ENCODE peak calls at places on chromosomes 11 and 22, in seven cellular contexts. G is endothelial cell of umbilical vein; W is CD8-positive, alpha-beta T cell; J is adrenal gland; P is Caco-2; Y is body of pancreas; R is fibroblast of lung. U is an unnamed sample. For H3K4me1, the result is how much of the 10 kb centered on the place peaks cover.

GRCh38 chr11:96215094-96215782 is 127.8 kb downstream of the MAML2 start:
- DNase-seq in P (no peak), W (peak), G (peak), R (peak), J (no peak), Y (no peak), U (no peak)

GRCh38 chr11:117979481-117980211 is 6.5 kb upstream of the IL10RA start:
- DNase-seq in W (no peak), P (peak), G (no peak), R (no peak), J (no peak), Y (no peak), U (no peak)

GRCh38 chr11:104134760-104135159 is 29.2 kb downstream of the PDGFD start:
- DNase-seq in Y (no peak), P (peak), W (no peak), G (peak), R (peak), J (no peak), U (no peak)

GRCh38 chr11:119488256-119488995 is 65.5 kb upstream of the THY1 start:
- DNase-seq in J (peak), W (no peak), R (no peak), P (peak), Y (no peak), G (no peak), U (peak)

GRCh38 chr11:78161937-78162336 is 22.5 kb upstream of the ALG8 start:
- DNase-seq in G (peak), W (no peak), R (peak), J (no peak), Y (no peak), P (no peak), U (no peak)

GRCh38 chr11:115759622-115760527 is 255.7 kb upstream of the CADM1 start:
- DNase-seq in Y (peak), P (no peak), J (peak), W (no peak), R (peak), G (no peak), U (no peak)

GRCh38 chr22:50641696-50642607 is 14.0 kb upstream of the ARSA start:
- DNase-seq in Y (no peak), W (no peak), R (peak), J (no peak), P (no peak), G (peak), U (no peak)

GRCh38 chr11:121671276-121672168 is 218.8 kb upstream of the SORL1-AS1 start:
- DNase-seq in J (no peak), R (peak), P (no peak), G (no peak), W (no peak), Y (no peak), U (no peak)

GRCh38 chr11:1304376-1304775 is 5.1 kb downstream of the TOLLIP start:
- DNase-seq in J (no peak), R (peak), Y (peak), P (no peak), G (peak), W (peak), U (no peak)

GRCh38 chr11:73230276-73230875 is 12.3 kb downstream of the P2RY2 start:
- DNase-seq in W (no peak), Y (no peak), G (no peak), R (no peak), P (no peak), J (no peak), U (peak)

GRCh38 chr11:92854952-92855351 is 114.5 kb upstream of the MTNR1B start:
- DNase-seq in J (no peak), W (no peak), Y (no peak), P (no peak), G (no peak), R (peak), U (no peak)

GRCh38 chr11:789951-790350 is at the start of gene CEND1:
- DNase-seq in W (no peak), P (no peak), R (peak), Y (no peak), G (no peak), J (no peak), U (no peak)

GRCh38 chr11:124861670-124862069 is 3.6 kb upstream of the ROBO3 start:
- DNase-seq in R (no peak), W (peak), G (no peak), J (no peak), Y (no peak), P (peak), U (no peak)

GRCh38 chr11:111573821-111574249 is 28.4 kb upstream of the SIK2 start:
- DNase-seq in W (no peak), P (no peak), G (no peak), R (no peak), J (no peak), Y (no peak), U (no peak)

GRCh38 chr11:10752061-10752460 is 1.0 kb downstream of the CTR9 start:
- DNase-seq in P (no peak), G (no peak), Y (no peak), W (no peak), R (no peak), J (no peak), U (no peak)

GRCh38 chr11:70270877-70271634 is 566 bp downstream of the PPFIA1 start:
- DNase-seq in G (peak), W (no peak), P (peak), Y (peak), R (peak), J (peak), U (no peak)

GRCh38 chr11:29159552-29160465 is 857.0 kb downstream of the KCNA4 start:
- DNase-seq in W (no peak), R (peak), G (peak), Y (peak), J (peak), P (peak), U (peak)

GRCh38 chr11:67270256-67271211 is 4.3 kb downstream of the GRK2 start:
- DNase-seq in J (peak), Y (peak), W (no peak), P (no peak), G (peak), R (no peak), U (peak)

GRCh38 chr11:11856638-11857037 is 14.9 kb downstream of the USP47 start:
- DNase-seq in P (no peak), J (no peak), R (peak), W (no peak), G (no peak), Y (no peak), U (no peak)

GRCh38 chr11:24348908-24349307 is 147.9 kb upstream of the LUZP2 start:
- DNase-seq in G (no peak), J (no peak), R (no peak), W (no peak), P (no peak), Y (no peak), U (no peak)

GRCh38 chr11:74966651-74967050 is 17.6 kb downstream of the SPCS2 start:
- DNase-seq in R (peak), Y (no peak), P (no peak), G (no peak), J (no peak), W (no peak), U (no peak)

GRCh38 chr11:80826808-80827207 is 1386.0 kb upstream of the TENM4 start:
- DNase-seq in Y (no peak), P (no peak), G (no peak), R (no peak), J (no peak), W (no peak), U (no peak)

GRCh38 chr22:40452730-40453487 is 82.5 kb downstream of the SGSM3 start:
- DNase-seq in G (no peak), J (no peak), W (no peak), R (peak), P (no peak), Y (no peak), U (no peak)
- H3K4me1 ChIP-seq in G (under half), J (under half), W (half or more), R (under half), P (under half), Y (under half), U (under half)

GRCh38 chr11:19829109-19829790 is 116.6 kb downstream of the NAV2 start:
- DNase-seq in Y (no peak), W (no peak), R (no peak), G (peak), P (no peak), J (no peak), U (no peak)
- H3K4me1 ChIP-seq in Y (under half), W (under half), R (under half), G (under half), P (under half), J (under half), U (under half)

GRCh38 chr11:7585816-7586215 is 72.0 kb downstream of the PPFIBP2 start:
- DNase-seq in Y (no peak), R (no peak), W (no peak), G (no peak), P (no peak), J (no peak), U (no peak)
- H3K4me1 ChIP-seq in Y (under half), R (under half), W (under half), G (under half), P (under half), J (under half), U (under half)

GRCh38 chr22:29308791-29309262 is 2.4 kb downstream of the GAS2L1 start:
- DNase-seq in P (peak), Y (no peak), G (peak), J (no peak), W (peak), R (peak), U (peak)

GRCh38 chr22:29306175-29306829 is at the start of gene GAS2L1:
- DNase-seq in G (peak), W (no peak), P (peak), J (peak), R (peak), Y (peak), U (no peak)

GRCh38 chr22:29306830-29307657 is 594 bp downstream of the GAS2L1 start:
- DNase-seq in P (peak), G (peak), J (peak), Y (peak), W (no peak), R (peak), U (no peak)

GRCh38 chr22:29308148-29308790 is 1.8 kb downstream of the GAS2L1 start:
- DNase-seq in W (no peak), Y (no peak), G (no peak), J (peak), R (no peak), P (no peak), U (peak)

DNA sequence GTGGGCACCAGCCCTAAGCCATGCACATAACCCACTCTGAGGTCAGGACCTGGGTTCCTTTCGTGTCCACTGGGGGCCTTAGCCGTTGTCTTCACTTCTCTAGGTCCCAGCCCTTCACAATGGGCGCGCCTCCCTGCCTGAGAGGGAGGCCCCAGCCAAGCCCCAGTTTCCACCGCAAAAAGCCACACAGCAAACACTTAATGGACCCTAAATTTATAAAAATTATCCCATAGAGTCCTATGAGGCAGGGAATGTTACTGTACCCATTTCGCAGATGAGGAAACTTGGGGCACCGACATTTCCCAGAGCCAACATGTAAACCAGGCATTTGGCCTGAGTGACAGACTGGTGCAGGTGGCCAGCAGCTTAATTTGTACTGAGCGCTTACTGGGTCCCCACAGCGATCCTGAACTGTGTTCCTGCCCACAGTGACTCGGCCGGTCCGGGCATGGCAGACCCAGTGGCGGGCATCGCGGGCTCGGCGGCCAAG is 1.3 kb downstream of the GAS2L1 start:
- DNase-seq in J (no peak), W (no peak), R (peak), P (peak), Y (no peak), G (no peak), U (no peak)
- H3K4me1 ChIP-seq in J (under half), W (under half), R (under half), P (under half), Y (half or more), G (under half), U (under half)

DNA sequence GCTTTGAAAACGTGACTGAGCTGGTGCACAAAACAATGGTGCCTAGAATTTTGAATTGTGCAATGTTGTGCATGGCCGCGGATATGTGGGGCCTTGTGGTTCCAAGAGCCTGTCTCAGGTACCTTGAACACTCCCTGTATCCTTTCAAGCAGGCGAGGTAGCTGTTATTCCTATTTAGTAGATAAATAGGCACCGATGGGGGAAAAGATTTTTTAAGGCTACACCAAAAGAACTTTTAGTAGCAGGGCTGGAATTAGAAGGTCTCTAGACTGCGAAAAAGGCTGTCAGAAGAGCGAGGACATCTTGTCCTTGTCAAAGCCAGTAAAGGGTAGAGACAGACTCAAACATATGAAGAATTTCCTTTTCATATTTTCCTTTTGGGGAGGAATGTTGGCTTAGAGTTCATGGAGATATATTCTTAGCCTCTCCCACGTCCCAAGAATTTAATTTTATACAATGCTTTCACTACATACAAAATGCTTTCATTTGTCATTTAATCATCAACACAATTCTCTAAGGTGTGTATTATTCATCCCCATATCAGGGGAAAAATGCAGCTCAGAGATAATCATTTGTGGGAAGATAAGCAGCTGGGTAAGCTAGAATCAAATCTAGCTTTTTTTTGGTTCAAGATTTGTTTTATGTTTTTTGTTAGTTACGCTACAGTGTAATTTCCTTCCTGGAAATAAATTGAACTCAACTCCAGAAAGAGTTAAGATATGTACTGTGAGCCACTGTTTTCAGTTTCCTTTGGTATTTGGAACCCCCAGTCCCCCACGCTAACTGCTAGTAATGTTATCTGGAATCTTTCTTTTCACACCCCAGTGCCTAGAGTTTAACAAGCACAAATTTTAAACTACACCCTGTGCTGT is 1.7 kb upstream of the HSPA8 start:
- DNase-seq in W (peak), Y (peak), J (peak), R (peak), G (peak), P (peak), U (no peak)
- H3K4me1 ChIP-seq in W (under half), Y (under half), J (under half), R (under half), G (under half), P (under half), U (under half)

DNA sequence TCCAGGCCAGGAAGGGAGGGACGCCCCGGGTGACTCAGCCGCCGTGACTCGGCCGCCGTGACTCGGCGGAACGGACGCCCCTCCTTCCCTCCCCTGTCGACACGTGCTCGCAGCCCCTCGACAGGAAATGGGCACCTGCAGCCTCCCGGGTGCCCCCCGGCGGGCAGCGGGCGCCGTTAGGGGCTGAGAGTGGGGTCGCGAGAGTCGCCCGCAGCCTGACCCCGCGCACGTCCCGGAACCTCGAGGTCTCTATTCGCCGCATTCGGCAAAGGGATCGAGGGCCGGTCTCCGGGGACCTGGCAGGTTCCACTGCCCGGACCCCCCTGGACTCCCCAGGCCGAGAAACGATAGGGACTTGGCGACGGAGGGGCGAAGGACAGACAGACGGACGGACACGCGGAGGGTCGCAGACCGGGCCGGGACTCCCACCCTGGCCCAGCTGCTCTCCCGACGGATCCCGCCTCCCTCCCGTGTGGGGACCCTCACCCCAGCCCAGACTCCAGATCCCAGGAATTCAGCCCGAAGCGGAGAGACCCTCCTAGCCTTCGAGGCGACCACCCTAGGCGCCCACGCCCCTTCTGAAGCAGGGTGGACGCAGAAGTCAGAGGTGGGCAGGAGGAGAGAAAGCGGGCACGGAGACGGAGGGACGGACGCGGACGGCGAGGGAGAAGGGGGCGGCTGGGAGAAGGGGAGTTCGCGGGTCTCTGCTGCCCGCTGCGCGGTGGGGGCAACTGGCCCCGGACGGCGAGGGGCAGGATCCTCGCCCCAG is 648 bp downstream of the FOSL1 start:
- DNase-seq in P (peak), Y (peak), R (peak), W (no peak), G (peak), J (peak), U (peak)
- H3K4me1 ChIP-seq in P (under half), Y (under half), R (under half), W (under half), G (under half), J (under half), U (under half)

GRCh38 chr11:94738746-94739145 is 29.4 kb upstream of the AMOTL1 start:
- DNase-seq in G (no peak), J (no peak), R (no peak), W (no peak), Y (no peak), P (no peak), U (no peak)
- H3K4me1 ChIP-seq in G (under half), J (under half), R (under half), W (under half), Y (under half), P (half or more), U (half or more)

GRCh38 chr22:26564181-26564580 is 25.8 kb downstream of the TPST2 start:
- DNase-seq in R (no peak), Y (peak), W (no peak), P (no peak), J (no peak), G (peak), U (no peak)

GRCh38 chr22:26565889-26566288 is 24.0 kb downstream of the TPST2 start:
- DNase-seq in G (no peak), Y (no peak), J (no peak), P (no peak), W (no peak), R (no peak), U (no peak)

GRCh38 chr22:26564672-26565071 is 25.3 kb downstream of the TPST2 start:
- DNase-seq in P (no peak), R (no peak), G (no peak), Y (no peak), J (no peak), W (no peak), U (no peak)

GRCh38 chr22:26566994-26567393 is 22.9 kb downstream of the TPST2 start:
- DNase-seq in W (no peak), Y (no peak), G (no peak), P (no peak), R (no peak), J (no peak), U (no peak)

DNA sequence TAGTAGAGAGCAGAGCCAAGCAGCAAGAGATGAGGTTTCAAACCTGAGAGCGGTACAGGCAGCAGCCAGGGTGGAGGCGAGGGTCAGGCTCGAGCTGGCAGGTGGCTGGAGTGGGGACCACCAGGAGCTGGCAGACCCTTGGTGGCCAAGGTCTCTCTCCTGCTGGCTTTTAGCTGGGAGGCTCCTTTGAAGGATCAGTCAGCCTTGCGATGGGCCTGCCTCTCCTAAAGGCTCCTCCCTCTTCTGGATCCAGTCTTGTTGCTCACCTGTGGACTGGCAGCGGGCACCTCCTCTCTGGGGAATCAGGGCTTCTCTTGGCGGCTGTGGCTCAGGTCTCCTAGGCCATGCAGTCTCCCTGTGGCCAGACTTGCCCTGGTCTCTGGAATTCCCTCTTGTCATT is 24.8 kb downstream of the TPST2 start:
- DNase-seq in Y (peak), P (no peak), R (no peak), G (no peak), J (no peak), W (no peak), U (no peak)
- H3K4me1 ChIP-seq in Y (under half), P (under half), R (under half), G (under half), J (under half), W (half or more), U (under half)